ENCODE peak calls at places on chromosomes 11 and 22, in eight cellular contexts. One of them, this sample, is unnamed.

GRCh38 chr11:66408488-66409214 is 12.2 kb upstream of the NPAS4 start:
- DNase-seq in cardiac muscle cell: peak
- DNase-seq in astrocyte of the spinal cord: peak
- DNase-seq in cardiac fibroblast: peak
- DNase-seq in fibroblast of mammary gland: peak
- DNase-seq in BJ: peak
- DNase-seq in neural progenitor cell: peak
- DNase-seq in AG04450: peak
- DNase-seq in this sample: peak

GRCh38 chr22:46956498-46957215 is 194.2 kb downstream of the TBC1D22A start:
- DNase-seq in cardiac muscle cell: no peak
- DNase-seq in astrocyte of the spinal cord: no peak
- DNase-seq in cardiac fibroblast: no peak
- DNase-seq in fibroblast of mammary gland: no peak
- DNase-seq in BJ: no peak
- DNase-seq in neural progenitor cell: no peak
- DNase-seq in AG04450: no peak
- DNase-seq in this sample: no peak

GRCh38 chr22:39512026-39512425 is 8.3 kb upstream of the ATF4 start:
- DNase-seq in cardiac muscle cell: no peak
- DNase-seq in astrocyte of the spinal cord: no peak
- DNase-seq in cardiac fibroblast: no peak
- DNase-seq in fibroblast of mammary gland: no peak
- DNase-seq in BJ: no peak
- DNase-seq in neural progenitor cell: no peak
- DNase-seq in AG04450: no peak
- DNase-seq in this sample: no peak

GRCh38 chr11:115290479-115291390 is 213.5 kb downstream of the CADM1 start:
- DNase-seq in cardiac muscle cell: no peak
- DNase-seq in astrocyte of the spinal cord: no peak
- DNase-seq in cardiac fibroblast: no peak
- DNase-seq in fibroblast of mammary gland: no peak
- DNase-seq in BJ: no peak
- DNase-seq in neural progenitor cell: no peak
- DNase-seq in AG04450: no peak
- DNase-seq in this sample: no peak

GRCh38 chr11:2293396-2294339 is 8.1 kb downstream of the C11orf21 start:
- DNase-seq in cardiac muscle cell: no peak
- DNase-seq in astrocyte of the spinal cord: no peak
- DNase-seq in cardiac fibroblast: no peak
- DNase-seq in fibroblast of mammary gland: no peak
- DNase-seq in BJ: no peak
- DNase-seq in neural progenitor cell: peak
- DNase-seq in AG04450: no peak
- DNase-seq in this sample: no peak

GRCh38 chr11:129282634-129283033 is 90.5 kb upstream of the ARHGAP32 start:
- DNase-seq in cardiac muscle cell: no peak
- DNase-seq in astrocyte of the spinal cord: no peak
- DNase-seq in cardiac fibroblast: no peak
- DNase-seq in fibroblast of mammary gland: no peak
- DNase-seq in BJ: no peak
- DNase-seq in neural progenitor cell: no peak
- DNase-seq in AG04450: no peak
- DNase-seq in this sample: no peak

GRCh38 chr22:29146771-29147170 is 58.9 kb upstream of the EMID1 start:
- DNase-seq in cardiac muscle cell: no peak
- DNase-seq in astrocyte of the spinal cord: no peak
- DNase-seq in cardiac fibroblast: no peak
- DNase-seq in fibroblast of mammary gland: no peak
- DNase-seq in BJ: no peak
- DNase-seq in neural progenitor cell: no peak
- DNase-seq in AG04450: no peak
- DNase-seq in this sample: no peak

GRCh38 chr22:49291169-49291568 is 536.5 kb downstream of the BRD1 start:
- DNase-seq in cardiac muscle cell: no peak
- DNase-seq in astrocyte of the spinal cord: no peak
- DNase-seq in cardiac fibroblast: no peak
- DNase-seq in fibroblast of mammary gland: no peak
- DNase-seq in BJ: no peak
- DNase-seq in neural progenitor cell: no peak
- DNase-seq in AG04450: no peak
- DNase-seq in this sample: no peak

GRCh38 chr11:120146413-120147093 is 8.6 kb upstream of the TRIM29 start:
- DNase-seq in cardiac muscle cell: no peak
- DNase-seq in astrocyte of the spinal cord: no peak
- DNase-seq in cardiac fibroblast: no peak
- DNase-seq in fibroblast of mammary gland: no peak
- DNase-seq in BJ: no peak
- DNase-seq in neural progenitor cell: no peak
- DNase-seq in AG04450: no peak
- DNase-seq in this sample: no peak

GRCh38 chr22:49561338-49561737 is 266.3 kb downstream of the BRD1 start:
- DNase-seq in cardiac muscle cell: no peak
- DNase-seq in astrocyte of the spinal cord: no peak
- DNase-seq in cardiac fibroblast: no peak
- DNase-seq in fibroblast of mammary gland: no peak
- DNase-seq in BJ: no peak
- DNase-seq in neural progenitor cell: no peak
- DNase-seq in AG04450: no peak
- DNase-seq in this sample: no peak

GRCh38 chr11:534592-535518 is 521 bp downstream of the HRAS start:
- DNase-seq in cardiac muscle cell: peak
- DNase-seq in astrocyte of the spinal cord: no peak
- DNase-seq in cardiac fibroblast: peak
- DNase-seq in fibroblast of mammary gland: no peak
- DNase-seq in BJ: no peak
- DNase-seq in neural progenitor cell: peak
- DNase-seq in AG04450: no peak
- DNase-seq in this sample: no peak

GRCh38 chr11:119189393-119189792 is 4.1 kb downstream of the NHERF4 start:
- DNase-seq in cardiac muscle cell: no peak
- DNase-seq in astrocyte of the spinal cord: no peak
- DNase-seq in cardiac fibroblast: no peak
- DNase-seq in fibroblast of mammary gland: no peak
- DNase-seq in BJ: no peak
- DNase-seq in neural progenitor cell: no peak
- DNase-seq in AG04450: no peak
- DNase-seq in this sample: no peak

GRCh38 chr11:11844272-11844671 is 2.5 kb downstream of the USP47 start:
- DNase-seq in cardiac muscle cell: no peak
- DNase-seq in astrocyte of the spinal cord: no peak
- DNase-seq in cardiac fibroblast: no peak
- DNase-seq in fibroblast of mammary gland: no peak
- DNase-seq in BJ: no peak
- DNase-seq in neural progenitor cell: no peak
- DNase-seq in AG04450: no peak
- DNase-seq in this sample: no peak

GRCh38 chr22:19936513-19936912 is 5.1 kb upstream of the COMT start:
- DNase-seq in cardiac muscle cell: no peak
- DNase-seq in astrocyte of the spinal cord: no peak
- DNase-seq in cardiac fibroblast: no peak
- DNase-seq in fibroblast of mammary gland: no peak
- DNase-seq in BJ: no peak
- DNase-seq in neural progenitor cell: no peak
- DNase-seq in AG04450: no peak
- DNase-seq in this sample: no peak

GRCh38 chr11:35267504-35267903 is 128.5 kb downstream of the CD44 start:
- DNase-seq in cardiac muscle cell: no peak
- DNase-seq in astrocyte of the spinal cord: peak
- DNase-seq in cardiac fibroblast: peak
- DNase-seq in fibroblast of mammary gland: peak
- DNase-seq in BJ: peak
- DNase-seq in neural progenitor cell: no peak
- DNase-seq in AG04450: peak
- DNase-seq in this sample: peak

GRCh38 chr22:35386670-35387288 is 5.9 kb downstream of the HMOX1 start:
- DNase-seq in cardiac muscle cell: no peak
- DNase-seq in astrocyte of the spinal cord: no peak
- DNase-seq in cardiac fibroblast: no peak
- DNase-seq in fibroblast of mammary gland: no peak
- DNase-seq in BJ: no peak
- DNase-seq in neural progenitor cell: no peak
- DNase-seq in AG04450: no peak
- DNase-seq in this sample: no peak

DNA sequence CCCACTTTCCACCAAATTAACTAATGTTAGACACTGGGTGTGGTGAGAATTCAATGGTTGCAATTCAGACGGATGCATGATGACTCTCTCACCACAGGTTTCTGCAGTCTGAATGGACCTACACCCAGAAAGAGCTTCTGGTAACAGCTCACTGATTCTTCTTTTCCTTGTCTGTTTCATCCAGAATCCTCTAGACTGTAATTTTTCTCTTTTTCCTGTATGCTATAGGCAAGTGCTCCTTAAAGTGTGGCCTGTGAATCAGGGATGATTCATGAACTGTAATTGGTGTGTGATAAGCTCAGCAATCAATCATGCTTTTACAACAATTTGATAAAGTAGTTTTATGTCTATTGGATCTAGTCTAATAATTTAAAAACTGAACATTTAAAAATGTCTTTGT is 18.0 kb downstream of the MMP10 start:
- DNase-seq in cardiac muscle cell: no peak
- DNase-seq in astrocyte of the spinal cord: peak
- DNase-seq in cardiac fibroblast: peak
- DNase-seq in fibroblast of mammary gland: peak
- DNase-seq in BJ: no peak
- DNase-seq in neural progenitor cell: peak
- DNase-seq in AG04450: no peak
- DNase-seq in this sample: peak
- H3K4me3 ChIP-seq in cardiac muscle cell: no peak
- H3K4me3 ChIP-seq in astrocyte of the spinal cord: no peak
- H3K4me3 ChIP-seq in cardiac fibroblast: no peak
- H3K4me3 ChIP-seq in fibroblast of mammary gland: no peak
- H3K4me3 ChIP-seq in BJ: no peak
- H3K4me3 ChIP-seq in neural progenitor cell: no peak
- H3K4me3 ChIP-seq in AG04450: no peak
- H3K4me3 ChIP-seq in this sample: no peak

GRCh38 chr22:18077087-18077638 is 627 bp upstream of the PEX26 start:
- DNase-seq in cardiac muscle cell: no peak
- DNase-seq in astrocyte of the spinal cord: no peak
- DNase-seq in cardiac fibroblast: no peak
- DNase-seq in fibroblast of mammary gland: no peak
- DNase-seq in BJ: no peak
- DNase-seq in neural progenitor cell: no peak
- DNase-seq in AG04450: no peak
- DNase-seq in this sample: no peak
- H3K4me3 ChIP-seq in cardiac muscle cell: peak
- H3K4me3 ChIP-seq in astrocyte of the spinal cord: peak
- H3K4me3 ChIP-seq in cardiac fibroblast: peak
- H3K4me3 ChIP-seq in fibroblast of mammary gland: peak
- H3K4me3 ChIP-seq in BJ: peak
- H3K4me3 ChIP-seq in neural progenitor cell: peak
- H3K4me3 ChIP-seq in AG04450: peak
- H3K4me3 ChIP-seq in this sample: peak

DNA sequence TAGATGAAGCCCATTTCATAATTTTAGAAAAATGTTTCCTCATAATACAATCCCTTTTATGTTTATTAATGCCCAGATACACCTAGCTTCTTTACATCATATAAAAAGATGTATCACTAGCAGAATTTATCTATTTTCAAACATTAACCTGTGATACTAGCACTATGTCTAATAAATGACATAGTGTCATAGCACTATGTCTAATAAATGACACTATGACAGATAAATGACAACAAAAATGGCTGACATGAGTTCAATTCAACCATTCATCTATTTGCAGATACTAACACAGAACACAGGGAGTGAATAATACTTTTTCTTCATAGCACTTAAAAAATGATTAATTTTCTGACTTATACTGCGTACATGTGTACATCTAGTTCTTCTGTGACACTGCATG is 19.4 kb upstream of the KDM4E start:
- DNase-seq in cardiac muscle cell: no peak
- DNase-seq in astrocyte of the spinal cord: no peak
- DNase-seq in cardiac fibroblast: no peak
- DNase-seq in fibroblast of mammary gland: no peak
- DNase-seq in BJ: no peak
- DNase-seq in neural progenitor cell: no peak
- DNase-seq in AG04450: no peak
- DNase-seq in this sample: no peak
- H3K4me3 ChIP-seq in cardiac muscle cell: no peak
- H3K4me3 ChIP-seq in astrocyte of the spinal cord: no peak
- H3K4me3 ChIP-seq in cardiac fibroblast: no peak
- H3K4me3 ChIP-seq in fibroblast of mammary gland: no peak
- H3K4me3 ChIP-seq in BJ: no peak
- H3K4me3 ChIP-seq in neural progenitor cell: no peak
- H3K4me3 ChIP-seq in AG04450: no peak
- H3K4me3 ChIP-seq in this sample: no peak

GRCh38 chr11:61147271-61147670 is 14.0 kb downstream of the VPS37C start:
- DNase-seq in cardiac muscle cell: no peak
- DNase-seq in astrocyte of the spinal cord: no peak
- DNase-seq in cardiac fibroblast: no peak
- DNase-seq in fibroblast of mammary gland: no peak
- DNase-seq in BJ: no peak
- DNase-seq in neural progenitor cell: no peak
- DNase-seq in AG04450: no peak
- DNase-seq in this sample: no peak

GRCh38 chr11:61146413-61146812 is 14.8 kb downstream of the VPS37C start:
- DNase-seq in cardiac muscle cell: no peak
- DNase-seq in astrocyte of the spinal cord: no peak
- DNase-seq in cardiac fibroblast: no peak
- DNase-seq in fibroblast of mammary gland: no peak
- DNase-seq in BJ: no peak
- DNase-seq in neural progenitor cell: no peak
- DNase-seq in AG04450: no peak
- DNase-seq in this sample: no peak

GRCh38 chr11:61145228-61146005 is 15.8 kb downstream of the VPS37C start:
- DNase-seq in cardiac muscle cell: no peak
- DNase-seq in astrocyte of the spinal cord: no peak
- DNase-seq in cardiac fibroblast: no peak
- DNase-seq in fibroblast of mammary gland: no peak
- DNase-seq in BJ: no peak
- DNase-seq in neural progenitor cell: no peak
- DNase-seq in AG04450: no peak
- DNase-seq in this sample: no peak

GRCh38 chr11:61142424-61142823 is 18.8 kb downstream of the VPS37C start:
- DNase-seq in cardiac muscle cell: no peak
- DNase-seq in astrocyte of the spinal cord: no peak
- DNase-seq in cardiac fibroblast: peak
- DNase-seq in fibroblast of mammary gland: peak
- DNase-seq in BJ: no peak
- DNase-seq in neural progenitor cell: no peak
- DNase-seq in AG04450: no peak
- DNase-seq in this sample: no peak

DNA sequence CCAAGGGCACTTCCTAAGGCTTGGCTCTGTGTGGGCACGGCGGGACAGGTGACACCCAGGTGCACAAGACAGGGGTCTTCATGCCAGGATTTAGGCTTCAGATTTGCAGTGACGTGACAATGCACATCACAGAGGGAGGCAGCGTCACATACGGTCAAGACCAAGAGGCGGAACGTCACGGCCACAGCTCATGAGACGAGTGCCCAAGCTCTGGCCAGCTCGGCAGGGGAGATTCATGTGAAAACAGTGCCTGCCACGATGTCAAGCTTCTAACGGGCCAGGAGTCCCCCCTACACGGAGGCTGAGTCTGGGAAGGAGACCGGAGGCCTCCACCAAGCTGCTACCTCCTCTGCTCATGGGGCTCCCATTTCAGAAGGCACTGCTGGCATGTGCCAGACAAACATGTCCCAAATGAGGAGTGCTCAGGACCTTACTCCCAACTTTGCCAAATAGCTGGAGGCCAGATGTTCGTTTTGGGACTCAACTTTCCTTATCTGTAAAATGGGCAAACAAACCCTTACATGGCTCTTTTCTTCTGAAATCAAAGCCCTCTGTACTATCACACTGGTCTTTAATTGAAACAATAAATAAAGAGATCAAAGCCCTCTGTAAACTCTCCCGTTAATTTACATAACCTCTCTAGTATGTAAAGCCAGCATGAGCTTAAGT is 16.6 kb downstream of the VPS37C start:
- DNase-seq in cardiac muscle cell: no peak
- DNase-seq in astrocyte of the spinal cord: no peak
- DNase-seq in cardiac fibroblast: no peak
- DNase-seq in fibroblast of mammary gland: no peak
- DNase-seq in BJ: no peak
- DNase-seq in neural progenitor cell: no peak
- DNase-seq in AG04450: no peak
- DNase-seq in this sample: no peak
- H3K4me3 ChIP-seq in cardiac muscle cell: no peak
- H3K4me3 ChIP-seq in astrocyte of the spinal cord: no peak
- H3K4me3 ChIP-seq in cardiac fibroblast: no peak
- H3K4me3 ChIP-seq in fibroblast of mammary gland: no peak
- H3K4me3 ChIP-seq in BJ: no peak
- H3K4me3 ChIP-seq in neural progenitor cell: no peak
- H3K4me3 ChIP-seq in AG04450: no peak
- H3K4me3 ChIP-seq in this sample: no peak

This sample was measured in brain microvascular endothelial cell.